ENCODE peak calls at places on chromosome 3, in four cellular contexts. G is NCI-H1092, X is GOT3, B is activated T-cell treated with anti-CD3 and anti-CD28 coated beads for 1 hour. H is an unnamed sample.

GRCh38 chr3:151329368-151329767 is at the start of gene P2RY13:
- DNase-seq in G (no peak), X (no peak), B (no peak), H (no peak)

GRCh38 chr3:5787863-5788488 is 600.5 kb downstream of the EDEM1 start:
- DNase-seq in G (no peak), X (no peak), B (no peak), H (no peak)

GRCh38 chr3:22189616-22190015 is 438.6 kb upstream of the ZNF385D start:
- DNase-seq in G (no peak), X (no peak), B (no peak), H (no peak)

GRCh38 chr3:73602171-73602570 is 22.6 kb downstream of the PDZRN3 start:
- DNase-seq in G (no peak), X (no peak), B (no peak), H (no peak)

GRCh38 chr3:172709776-172710708 is 825 bp downstream of the NCEH1 start:
- DNase-seq in G (no peak), X (peak; percentile 12), B (no peak), H (no peak)

GRCh38 chr3:148146947-148147346 is 550.8 kb upstream of the AGTR1 start:
- DNase-seq in G (no peak), X (no peak), B (no peak), H (no peak)

GRCh38 chr3:69081583-69082262 is 1.6 kb upstream of the UBA3 start:
- DNase-seq in G (no peak), X (no peak), B (no peak), H (peak; percentile 39)

GRCh38 chr3:160106905-160107861 is 118.0 kb upstream of the C3orf80 start:
- DNase-seq in G (no peak), X (no peak), B (no peak), H (no peak)

GRCh38 chr3:147737411-147737810 is 328.2 kb downstream of the ZIC1 start:
- DNase-seq in G (no peak), X (no peak), B (no peak), H (no peak)

GRCh38 chr3:187274315-187274976 is 17.1 kb downstream of the MASP1 start:
- DNase-seq in G (no peak), X (no peak), B (no peak), H (no peak)

GRCh38 chr3:64179860-64180259 is 45.4 kb downstream of the PRICKLE2 start:
- DNase-seq in G (no peak), X (no peak), B (no peak), H (no peak)

GRCh38 chr3:191094057-191094456 is 105.0 kb upstream of the OSTN start:
- DNase-seq in G (no peak), X (no peak), B (no peak), H (no peak)

GRCh38 chr3:52881834-52882233 is 15.5 kb downstream of the STIMATE start:
- DNase-seq in G (no peak), X (no peak), B (no peak), H (no peak)